ENCODE peak calls at places on chromosomes 16 and 17, in four cellular contexts. L is HCT116, D is endothelial cell of umbilical vein, R is GM12878. K is an unnamed sample.
A peak's percentile ranks its signal among the peaks of the same experiment; 100 is the strongest.

GRCh38 chr17:69646729-69647128 is 232.2 kb downstream of the MAP2K6 start:
- DNase-seq in L (no peak), D (no peak), R (no peak), K (no peak)

GRCh38 chr17:43471801-43472200 is 12.0 kb upstream of the DHX8 start:
- DNase-seq in L (no peak), D (no peak), R (no peak), K (no peak)

GRCh38 chr17:4958102-4958501 is 7.2 kb downstream of the ENO3 start:
- DNase-seq in L (no peak), D (no peak), R (no peak), K (no peak)

GRCh38 chr17:1107777-1108559 is 71.8 kb downstream of the ABR start:
- DNase-seq in L (no peak), D (no peak), R (no peak), K (no peak)

GRCh38 chr17:144936-145670 is 7.7 kb downstream of the SCGB1C2 start:
- DNase-seq in L (no peak), D (no peak), R (no peak), K (no peak)

GRCh38 chr17:16512011-16512410 is 20.0 kb upstream of the LRRC75A start:
- DNase-seq in L (no peak), D (no peak), R (no peak), K (no peak)

GRCh38 chr17:30186761-30187160 is 48.7 kb downstream of the SLC6A4 start:
- DNase-seq in L (no peak), D (no peak), R (no peak), K (no peak)

GRCh38 chr16:363110-364090 is 6.9 kb downstream of the MRPL28 start:
- DNase-seq in L (no peak), D (no peak), R (no peak), K (no peak)

GRCh38 chr17:67993153-67993997 is 2.9 kb downstream of the C17orf58 start:
- DNase-seq in L (peak; percentile 81), D (peak; percentile 74), R (no peak), K (no peak)

GRCh38 chr17:2867441-2868424 is 71.5 kb downstream of the RAP1GAP2 start:
- DNase-seq in L (no peak), D (no peak), R (no peak), K (no peak)

GRCh38 chr17:37239690-37240344 is 136.0 kb upstream of the C17orf78 start:
- DNase-seq in L (peak; percentile 3), D (peak; percentile 62), R (no peak), K (no peak)

GRCh38 chr17:76528156-76528527 is 9.4 kb downstream of the CYGB start:
- DNase-seq in L (no peak), D (no peak), R (no peak), K (no peak)

GRCh38 chr16:12260647-12261262 is 284.2 kb downstream of the SNX29 start:
- DNase-seq in L (peak; percentile 36), D (no peak), R (no peak), K (no peak)

GRCh38 chr16:50644245-50644644 is 36.9 kb downstream of the SNX20 start:
- DNase-seq in L (no peak), D (no peak), R (no peak), K (no peak)

GRCh38 chr16:27083861-27084261 is 17.1 kb downstream of the C16orf82 start:
- DNase-seq in L (no peak), D (no peak), R (no peak), K (no peak)

GRCh38 chr16:23711785-23712184 is 1.2 kb downstream of the ERN2 start:
- DNase-seq in L (no peak), D (no peak), R (no peak), K (no peak)

GRCh38 chr16:67301080-67301757 is 21.9 kb downstream of the PLEKHG4 start:
- DNase-seq in L (no peak), D (no peak), R (no peak), K (no peak)

GRCh38 chr16:73032548-73033270 is 15.2 kb downstream of the ZFHX3 start:
- DNase-seq in L (no peak), D (no peak), R (peak; percentile 53), K (no peak)

GRCh38 chr17:73856585-73856984 is 212.3 kb upstream of the SDK2 start:
- DNase-seq in L (no peak), D (no peak), R (no peak), K (no peak)

GRCh38 chr17:14301761-14302401 is 1.0 kb downstream of the HS3ST3B1 start:
- DNase-seq in L (no peak), D (peak; percentile 10), R (no peak), K (no peak)

GRCh38 chr16:47519037-47519436 is 57.9 kb downstream of the PHKB start:
- DNase-seq in L (no peak), D (no peak), R (no peak), K (no peak)

GRCh38 chr16:53817812-53818211 is 113.9 kb downstream of the FTO start:
- DNase-seq in L (no peak), D (no peak), R (no peak), K (no peak)

GRCh38 chr16:48949636-48950035 is 332.0 kb downstream of the CBLN1 start:
- DNase-seq in L (no peak), D (no peak), R (peak; percentile 2), K (no peak)

GRCh38 chr17:2055494-2056220 is 754 bp downstream of the HIC1 start:
- DNase-seq in L (no peak), D (no peak), R (no peak), K (no peak)

GRCh38 chr16:28062261-28063046 is 1.1 kb downstream of the GSG1L start:
- DNase-seq in L (no peak), D (no peak), R (no peak), K (no peak)

GRCh38 chr17:35083071-35083470 is 19.6 kb upstream of the RFFL start:
- DNase-seq in L (no peak), D (no peak), R (no peak), K (no peak)

GRCh38 chr16:86876499-86876898 is 298.1 kb downstream of the FOXL1 start:
- DNase-seq in L (no peak), D (no peak), R (no peak), K (no peak)

GRCh38 chr16:57637020-57637419 is 8.6 kb downstream of the ADGRG1 start:
- DNase-seq in L (no peak), D (no peak), R (no peak), K (no peak)

GRCh38 chr17:43467981-43468541 is 15.7 kb upstream of the DHX8 start:
- DNase-seq in L (no peak), D (no peak), R (no peak), K (no peak)

GRCh38 chr16:49855822-49856740 is at the start of gene ZNF423:
- DNase-seq in L (no peak), D (peak; percentile 18), R (no peak), K (no peak)

GRCh38 chr17:17079761-17080160 is 37.5 kb downstream of the MPRIP start:
- DNase-seq in L (no peak), D (no peak), R (no peak), K (no peak)

GRCh38 chr17:57363998-57364645 is 107.8 kb downstream of the MSI2 start:
- DNase-seq in L (no peak), D (no peak), R (no peak), K (no peak)
- H3K9ac ChIP-seq in L (no peak overlapping the region), D (no peak overlapping the region), R (no peak overlapping the region), K (no peak overlapping the region)

GRCh38 chr17:39676198-39676819 is 8.1 kb downstream of the PNMT start:
- DNase-seq in L (no peak), D (no peak), R (peak; percentile 13), K (no peak)

GRCh38 chr17:39677072-39677471 is 8.8 kb downstream of the PNMT start:
- DNase-seq in L (no peak), D (no peak), R (no peak), K (no peak)

GRCh38 chr17:39677581-39678339 is 9.5 kb downstream of the PNMT start:
- DNase-seq in L (no peak), D (no peak), R (no peak), K (no peak)

GRCh38 chr17:39678340-39679116 is 9.3 kb downstream of the PGAP3 start:
- DNase-seq in L (no peak), D (no peak), R (no peak), K (no peak)

GRCh38 chr17:39679521-39680192 is 8.2 kb downstream of the PGAP3 start:
- DNase-seq in L (no peak), D (no peak), R (no peak), K (no peak)
- TF ChIP-seq POLR2AphosphoS5 in L (no peak), D (no peak), R (no peak), K (no peak)

GRCh38 chr16:75202069-75202590 is 4.8 kb downstream of the CTRB2 start:
- DNase-seq in L (no peak), D (no peak), R (no peak), K (no peak)

GRCh38 chr16:75195811-75196790 is 10.9 kb downstream of the CTRB2 start:
- DNase-seq in L (no peak), D (no peak), R (no peak), K (no peak)

GRCh38 chr16:75196826-75197225 is 10.1 kb downstream of the CTRB2 start:
- DNase-seq in L (no peak), D (no peak), R (no peak), K (no peak)

GRCh38 chr16:75197522-75198134 is 9.3 kb downstream of the CTRB2 start:
- DNase-seq in L (no peak), D (no peak), R (no peak), K (no peak)

GRCh38 chr16:75198135-75198600 is 8.8 kb downstream of the CTRB2 start:
- DNase-seq in L (no peak), D (no peak), R (no peak), K (no peak)
- H3K9ac ChIP-seq in L (no peak overlapping the region), D (no peak overlapping the region), R (no peak overlapping the region), K (no peak overlapping the region)

GRCh38 chr17:48621410-48622387 is 4.5 kb downstream of the HOXB9 start:
- DNase-seq in L (no peak), D (no peak), R (no peak), K (no peak)
- TF ChIP-seq POLR2AphosphoS5 in L (no peak), D (no peak), R (no peak), K (no peak)

GRCh38 chr17:83082899-83083367 is 3.5 kb downstream of the METRNL start:
- DNase-seq in L (no peak), D (no peak), R (no peak), K (no peak)
- H3K9ac ChIP-seq in L (peak overlapping the region; percentile 47), D (no peak overlapping the region), R (no peak overlapping the region), K (peak overlapping the region; percentile 51)

DNA sequence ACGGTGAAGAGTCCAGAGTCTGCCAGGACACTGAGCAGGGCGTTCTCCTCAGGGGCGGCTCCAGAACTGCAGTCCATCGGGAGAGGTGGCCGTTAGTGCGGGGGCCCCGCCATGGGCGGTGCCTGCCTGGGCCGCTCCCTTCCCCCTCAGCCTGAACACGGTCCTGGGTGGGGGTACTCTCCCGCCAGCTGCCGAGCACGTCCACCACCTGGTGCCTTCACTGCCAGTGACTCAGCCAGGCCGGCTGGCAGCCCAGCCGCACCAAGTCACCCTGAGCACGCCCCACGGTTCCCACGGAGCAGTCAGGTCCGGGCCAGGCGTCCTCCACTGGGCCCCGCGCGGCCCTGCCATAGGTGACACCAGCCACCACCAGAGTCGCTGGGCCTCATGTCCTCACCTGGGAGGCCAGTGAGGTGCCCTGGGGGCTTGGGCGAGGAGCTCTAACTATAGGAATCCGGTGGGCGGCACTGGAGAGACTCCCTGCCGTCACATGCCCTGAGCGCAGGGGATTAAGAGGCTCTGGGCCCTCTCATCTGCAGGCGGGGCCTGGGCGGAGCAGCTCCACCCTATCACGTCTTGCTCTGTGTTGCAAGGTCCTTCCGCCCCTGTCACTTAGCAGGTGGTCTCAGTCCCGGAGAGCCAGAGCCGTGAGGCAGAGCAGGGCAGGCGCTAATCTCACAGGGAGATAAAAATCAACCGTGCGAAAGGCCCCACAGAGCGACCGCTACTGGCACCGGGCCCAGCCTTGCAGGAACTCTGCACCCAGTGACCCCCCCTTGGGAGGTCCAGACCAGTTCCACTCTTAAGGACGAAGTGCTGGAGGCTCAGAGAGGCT is 14.3 kb downstream of the PIEZO1 start:
- DNase-seq in L (peak; percentile 78), D (peak; percentile 64), R (no peak), K (no peak)
- TF ChIP-seq POLR2AphosphoS5 in L (peak; percentile 62), D (peak; percentile 14), R (no peak), K (peak; percentile 41)